ENCODE peak calls at places on chromosomes 16 and 17, in four cellular contexts. X is H9, J is fibroblast of lung, R is hepatocyte. G is an unnamed sample.

GRCh38 chr17:49434821-49435581 is 20.3 kb upstream of the PHB1 start:
- DNase-seq in R (peak; percentile 56), X (peak; percentile 89), J (peak; percentile 42), G (peak; percentile 14)

GRCh38 chr17:51322390-51323029 is 62.2 kb downstream of the UTP18 start:
- DNase-seq in X (peak; percentile 55), R (peak; percentile 55), J (no peak), G (no peak)

GRCh38 chr17:63954402-63955063 is 18.2 kb downstream of the SCN4A start:
- DNase-seq in J (no peak), X (no peak), R (no peak), G (no peak)

GRCh38 chr16:79372504-79373184 is 227.9 kb downstream of the MAF start:
- DNase-seq in X (no peak), R (peak; percentile 66), J (peak; percentile 56), G (peak; percentile 36)

GRCh38 chr17:44788139-44788538 is 29.4 kb downstream of the ADAM11 start:
- DNase-seq in J (no peak), X (no peak), R (no peak), G (no peak)

GRCh38 chr16:27174007-27174406 is 29.3 kb upstream of the KDM8 start:
- DNase-seq in X (no peak), J (no peak), R (no peak), G (no peak)

GRCh38 chr16:82991435-82991834 is 364.7 kb downstream of the CDH13 start:
- DNase-seq in X (no peak), J (no peak), R (no peak), G (no peak)

GRCh38 chr16:3094289-3095027 is 4.6 kb downstream of the ZSCAN10 start:
- DNase-seq in R (no peak), J (peak; percentile 49), X (no peak), G (no peak)

GRCh38 chr16:55671206-55671973 is 15.6 kb downstream of the SLC6A2 start:
- DNase-seq in X (no peak), J (no peak), R (no peak), G (no peak)

GRCh38 chr17:19979917-19980770 is 2.5 kb upstream of the AKAP10 start:
- DNase-seq in J (no peak), R (peak; percentile 68), X (peak; percentile 98), G (no peak)

GRCh38 chr16:2987854-2988253 is 7.6 kb upstream of the PKMYT1 start:
- DNase-seq in J (peak; percentile 18), X (no peak), R (no peak), G (no peak)

GRCh38 chr16:9874233-9874632 is 308.0 kb downstream of the GRIN2A start:
- DNase-seq in X (no peak), J (no peak), R (no peak), G (no peak)
- H3K4me2 ChIP-seq in X (no peak overlapping the region), J (no peak overlapping the region), R (no peak overlapping the region), G (no peak overlapping the region)

GRCh38 chr17:76700290-76700626 is 10.5 kb downstream of the MXRA7 start:
- DNase-seq in X (no peak), J (no peak), R (no peak), G (no peak)
- H3K4me1 ChIP-seq in X (peaks cover 5% of the 10 kb centered on the region), J (peaks cover 29% of the 10 kb centered on the region), R (peaks cover 39% of the 10 kb centered on the region), G (peaks cover 44% of the 10 kb centered on the region)

GRCh38 chr16:49351119-49351518 is 22.5 kb upstream of the C16orf78 start:
- DNase-seq in R (no peak), J (no peak), X (no peak), G (no peak)
- H2AFZ ChIP-seq in R (no peak overlapping the region), J (no peak overlapping the region), X (no peak overlapping the region), G (no peak overlapping the region)

DNA sequence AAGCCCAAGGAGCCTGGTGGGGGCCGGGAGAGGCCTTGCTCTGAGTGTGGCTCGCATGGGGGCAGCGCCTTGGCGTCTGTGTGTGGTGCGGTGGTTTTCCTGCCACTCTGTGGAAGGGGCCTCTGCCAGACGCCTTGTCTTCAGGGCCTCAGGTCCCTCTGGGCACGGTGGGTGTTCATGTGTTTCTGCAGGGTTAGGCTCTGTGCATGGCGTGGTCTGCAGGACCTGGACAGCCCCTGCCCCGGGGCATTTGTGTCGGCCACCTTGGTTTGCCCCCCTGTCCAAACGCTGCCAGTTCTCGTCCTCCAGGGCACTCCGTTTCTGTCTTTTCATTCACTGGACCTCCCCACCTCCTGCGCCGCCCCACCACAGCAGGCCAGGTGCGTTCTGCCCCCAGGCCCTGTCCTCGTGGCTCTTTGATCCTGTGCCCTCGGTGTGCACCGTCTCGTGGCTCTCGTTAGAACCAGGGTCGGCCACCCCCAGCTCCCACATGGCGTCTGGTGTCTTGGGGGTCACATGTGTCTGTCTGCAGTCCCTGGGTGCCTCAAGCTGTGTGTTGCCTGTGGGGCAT is 43.7 kb upstream of the ZNF750 start:
- DNase-seq in J (no peak), X (no peak), R (no peak), G (no peak)
- H3K4me2 ChIP-seq in J (no peak overlapping the region), X (no peak overlapping the region), R (no peak overlapping the region), G (no peak overlapping the region)

GRCh38 chr16:73027655-73028220 is 20.2 kb downstream of the ZFHX3 start:
- DNase-seq in J (no peak), R (peak; percentile 12), X (no peak), G (no peak)
- H3K4me1 ChIP-seq in J (peaks cover 20% of the 10 kb centered on the region), R (peaks cover 54% of the 10 kb centered on the region), X (no peaks in the 10 kb centered on the region), G (peaks cover 11% of the 10 kb centered on the region)